ENCODE peak calls at places on chromosomes 6 and 20, in eight cellular contexts. N is HCT116, K is A549, C is ovary, L is transverse colon, J is breast epithelium, V is IMR-90, A is H1. I is an unnamed sample.

GRCh38 chr6:142489722-142490610 is 188.2 kb downstream of the ADGRG6 start:
- DNase-seq in A (no peak), C (no peak), V (no peak), K (no peak), J (no peak), L (no peak), N (no peak), I (no peak)

GRCh38 chr6:109595998-109596397 is 95.0 kb downstream of the AK9 start:
- DNase-seq in A (no peak), N (peak), V (peak), L (no peak), K (no peak), J (no peak), C (no peak), I (no peak)

GRCh38 chr6:73058736-73059135 is 166.6 kb downstream of the KHDC1L start:
- DNase-seq in J (no peak), K (no peak), A (no peak), C (no peak), N (no peak), L (no peak), V (no peak), I (no peak)

GRCh38 chr20:39338977-39339376 is 376.8 kb downstream of the DHX35 start:
- DNase-seq in A (no peak), N (no peak), V (no peak), J (no peak), K (no peak), C (no peak), L (no peak), I (no peak)

GRCh38 chr6:122289721-122290501 is 109.5 kb upstream of the HSF2 start:
- DNase-seq in J (no peak), N (peak), A (no peak), L (no peak), C (no peak), K (no peak), V (peak), I (no peak)

GRCh38 chr6:109269953-109270517 is 112.2 kb downstream of the CD164 start:
- DNase-seq in V (no peak), J (no peak), K (no peak), C (no peak), L (no peak), N (no peak), A (no peak), I (no peak)

GRCh38 chr6:68778356-68779020 is 143.4 kb downstream of the ADGRB3 start:
- DNase-seq in C (no peak), K (no peak), A (peak), J (no peak), V (peak), N (no peak), L (no peak), I (no peak)

GRCh38 chr6:168035098-168035660 is 37.7 kb downstream of the KIF25 start:
- DNase-seq in N (no peak), A (peak), K (peak), L (peak), C (peak), V (peak), J (no peak), I (peak)

GRCh38 chr6:50846860-50847171 is 28.1 kb downstream of the TFAP2B start:
- DNase-seq in A (no peak), K (no peak), L (no peak), C (no peak), N (no peak), V (no peak), J (no peak), I (no peak)

GRCh38 chr20:44582321-44583025 is at the start of gene PKIG:
- DNase-seq in N (no peak), L (no peak), C (no peak), J (no peak), K (no peak), A (no peak), V (peak), I (no peak)

GRCh38 chr20:31835977-31836852 is 9.2 kb downstream of the FOXS1 start:
- DNase-seq in J (peak), K (peak), N (peak), C (peak), V (peak), L (peak), A (no peak), I (peak)

GRCh38 chr20:60395993-60396392 is 437.8 kb downstream of the CDH26 start:
- DNase-seq in C (no peak), N (no peak), L (no peak), A (no peak), J (no peak), K (no peak), V (no peak), I (no peak)

GRCh38 chr20:52340036-52340634 is 148.6 kb upstream of the ZFP64 start:
- DNase-seq in K (peak), V (no peak), L (no peak), J (no peak), N (no peak), A (no peak), C (no peak), I (no peak)

GRCh38 chr6:13472099-13472498 is 15.3 kb downstream of the GFOD1 start:
- DNase-seq in V (peak), J (no peak), C (no peak), K (no peak), A (no peak), L (no peak), N (no peak), I (no peak)

GRCh38 chr6:31004285-31004684 is 6.0 kb upstream of the MUC22 start:
- DNase-seq in C (no peak), N (no peak), K (no peak), J (no peak), A (no peak), V (no peak), L (no peak), I (no peak)

GRCh38 chr6:42453649-42454427 is 2.1 kb upstream of the TRERF1 start:
- DNase-seq in V (peak), N (no peak), A (no peak), J (peak), C (peak), K (peak), L (peak), I (no peak)
- TF ChIP-seq POLR2A in V (no peak), N (no peak), A (peak), J (no peak), C (no peak), K (no peak), L (peak), I (no peak)

GRCh38 chr6:131628726-131629125 is 684 bp upstream of the MED23 start:
- DNase-seq in J (no peak), A (no peak), V (no peak), L (no peak), C (no peak), N (no peak), K (no peak), I (no peak)
- H3K4me3 ChIP-seq in J (peak), A (no peak), V (no peak), L (no peak), C (peak), N (peak), K (peak), I (no peak)

GRCh38 chr6:20211037-20211940 is 980 bp downstream of the MBOAT1 start:
- DNase-seq in J (no peak), C (no peak), K (no peak), L (peak), A (no peak), V (peak), N (no peak), I (no peak)

GRCh38 chr6:20211941-20212391 is 303 bp downstream of the MBOAT1 start:
- DNase-seq in L (peak), C (no peak), V (no peak), A (no peak), N (no peak), J (no peak), K (peak), I (peak)

GRCh38 chr6:20213271-20213798 is 1.1 kb upstream of the MBOAT1 start:
- DNase-seq in N (no peak), J (no peak), A (no peak), L (no peak), C (peak), V (no peak), K (no peak), I (no peak)

GRCh38 chr6:20210158-20210557 is 2.1 kb downstream of the MBOAT1 start:
- DNase-seq in A (no peak), V (no peak), J (no peak), C (no peak), L (no peak), K (no peak), N (no peak), I (no peak)

DNA sequence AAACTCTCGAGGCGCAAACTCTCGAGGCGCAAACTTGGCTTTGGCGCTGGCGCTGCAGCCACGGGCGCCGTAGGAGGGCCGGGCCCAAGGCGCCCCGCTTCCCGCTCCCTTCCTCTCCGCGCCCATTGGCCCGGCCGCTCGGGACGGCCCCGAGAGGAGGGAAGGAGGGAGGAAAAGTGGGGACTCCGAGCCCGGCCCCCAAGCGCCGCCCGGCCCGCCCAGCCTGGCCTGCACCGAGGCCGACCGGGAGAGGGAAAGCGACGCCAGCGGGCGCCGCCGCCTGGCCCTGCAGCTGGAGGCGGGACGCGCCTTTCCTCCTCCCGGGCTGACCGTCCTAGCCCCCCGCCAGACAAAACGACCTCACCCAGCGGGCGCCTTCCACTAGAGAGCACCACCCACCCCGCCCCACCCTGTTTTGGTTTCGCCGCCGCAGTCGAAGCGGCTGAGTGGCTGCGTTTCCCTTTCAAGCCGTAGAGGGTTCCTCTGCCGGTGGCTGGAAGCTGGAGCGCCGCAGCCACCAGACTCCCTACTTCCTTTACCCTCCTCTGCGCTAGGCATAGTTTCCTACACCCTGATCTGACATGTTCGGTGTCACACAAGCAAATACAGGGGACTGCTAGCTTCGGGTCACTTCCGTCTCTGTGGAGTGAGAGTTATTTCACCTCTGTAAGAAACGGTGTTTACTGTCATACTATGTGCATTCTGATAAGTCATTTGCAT is at the start of gene MBOAT1:
- DNase-seq in K (peak), C (peak), V (peak), L (peak), N (peak), A (no peak), J (peak), I (peak)
- TF ChIP-seq POLR2A in K (peak), C (peak), V (peak), L (peak), N (peak), A (peak), J (peak), I (peak)

DNA sequence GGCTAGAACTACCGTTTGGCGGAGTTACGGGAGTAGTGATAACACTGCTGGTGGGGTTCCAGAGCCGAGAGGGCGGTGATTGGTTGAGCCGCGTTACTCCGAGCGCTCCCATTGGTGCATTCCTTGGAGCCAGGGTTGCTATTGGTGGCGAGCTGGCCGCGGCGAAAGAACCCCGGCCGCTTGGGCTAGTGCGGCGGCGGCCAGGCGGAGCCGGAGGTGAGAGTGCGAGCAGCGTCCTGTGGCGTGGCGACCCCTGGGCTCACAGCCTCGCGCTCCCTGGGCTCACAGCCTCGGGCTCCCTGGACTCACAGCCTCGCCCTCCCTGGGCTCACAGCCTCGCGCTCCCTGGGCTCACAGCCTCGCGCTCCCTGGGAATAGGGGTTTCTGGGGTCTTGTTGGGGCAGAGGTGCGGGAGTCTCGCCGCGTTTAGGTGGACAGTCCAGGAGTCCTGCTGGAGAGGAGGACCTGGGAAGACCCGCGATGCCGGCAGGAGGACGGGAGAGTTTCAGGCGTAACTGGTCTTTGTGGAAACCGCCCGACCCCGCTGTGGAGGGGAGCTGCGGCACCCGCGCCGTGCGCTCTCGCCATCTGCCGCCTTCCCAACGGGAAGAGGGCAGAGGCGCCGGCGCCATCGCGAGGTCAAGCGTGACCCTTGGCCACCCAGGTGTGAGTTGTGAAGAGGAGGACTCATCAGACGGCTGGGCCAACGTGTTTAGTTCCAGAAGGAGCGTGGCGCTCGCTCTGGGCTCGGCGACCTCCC is 12.2 kb downstream of the PRDM13 start:
- DNase-seq in N (no peak), L (no peak), J (no peak), V (no peak), A (no peak), C (no peak), K (no peak), I (no peak)
- H3K4me3 ChIP-seq in N (no peak), L (no peak), J (no peak), V (no peak), A (peak), C (no peak), K (no peak), I (no peak)

GRCh38 chr6:4997862-4998261 is 6.0 kb downstream of the RPP40 start:
- DNase-seq in J (no peak), V (no peak), A (no peak), N (no peak), C (no peak), K (no peak), L (no peak), I (no peak)
- TF ChIP-seq POLR2A in J (no peak), V (no peak), A (no peak), N (no peak), C (no peak), K (no peak), L (no peak), I (no peak)

DNA sequence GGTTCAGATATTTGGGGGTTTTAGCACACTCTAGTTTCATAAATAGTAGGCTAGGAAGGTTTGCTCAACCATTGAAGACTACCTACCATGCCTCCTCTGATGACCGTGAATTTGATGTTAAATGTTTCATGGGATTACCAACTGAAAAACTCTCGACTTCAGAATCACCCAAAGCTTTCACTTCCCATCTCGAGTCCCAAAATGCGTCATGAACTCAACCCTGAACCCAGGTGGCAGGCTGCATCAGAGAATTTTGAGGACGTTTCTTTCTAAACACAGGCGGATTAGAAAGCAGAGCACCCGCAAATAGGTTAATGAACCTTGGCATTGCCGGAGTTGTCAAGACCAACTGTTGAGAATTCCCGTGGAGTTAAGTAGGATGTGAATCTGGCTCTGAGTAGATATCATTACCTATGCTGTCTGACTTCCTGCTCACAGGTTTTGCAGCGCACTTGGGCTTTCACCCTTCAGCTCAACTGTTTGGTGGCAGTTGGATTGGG is 98.4 kb upstream of the ADTRP start:
- DNase-seq in C (no peak), K (no peak), V (no peak), N (no peak), J (no peak), L (no peak), A (no peak), I (no peak)
- H3K4me3 ChIP-seq in C (no peak), K (no peak), V (no peak), N (no peak), J (no peak), L (no peak), A (no peak), I (no peak)

GRCh38 chr6:56480246-56480645 is 162.4 kb downstream of the DST start:
- DNase-seq in N (no peak), V (no peak), K (no peak), A (no peak), C (no peak), J (no peak), L (no peak), I (no peak)
- TF ChIP-seq POLR2A in N (no peak), V (no peak), K (no peak), A (no peak), C (no peak), J (no peak), L (no peak), I (no peak)

GRCh38 chr6:89862281-89862680 is 32.0 kb upstream of the GJA10 start:
- DNase-seq in A (no peak), K (no peak), C (no peak), V (no peak), L (no peak), J (no peak), N (no peak), I (no peak)

GRCh38 chr6:89859744-89860143 is 30.1 kb downstream of the CASP8AP2 start:
- DNase-seq in A (no peak), C (no peak), V (no peak), N (no peak), L (no peak), K (no peak), J (no peak), I (no peak)

GRCh38 chr6:89866024-89866678 is 28.1 kb upstream of the GJA10 start:
- DNase-seq in J (no peak), N (no peak), L (no peak), V (no peak), K (no peak), C (no peak), A (no peak), I (no peak)

DNA sequence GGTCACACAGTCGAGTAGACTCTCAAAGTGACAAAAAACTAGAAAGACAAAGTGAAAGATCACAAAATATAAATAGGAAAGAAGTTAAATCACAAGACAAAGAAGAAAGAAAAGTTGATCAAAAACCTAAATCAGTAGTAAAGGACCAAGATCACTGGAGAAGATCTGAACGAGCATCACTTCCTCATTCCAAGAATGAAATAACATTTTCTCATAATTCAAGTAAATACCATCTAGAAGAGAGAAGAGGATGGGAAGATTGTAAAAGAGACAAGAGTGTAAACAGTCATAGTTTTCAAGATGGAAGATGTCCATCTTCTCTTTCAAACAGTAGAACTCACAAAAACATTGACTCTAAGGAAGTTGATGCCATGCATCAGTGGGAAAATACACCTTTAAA is 31.6 kb upstream of the GJA10 start:
- DNase-seq in K (no peak), V (no peak), A (no peak), L (no peak), C (no peak), N (no peak), J (no peak), I (no peak)
- H3K4me3 ChIP-seq in K (no peak), V (no peak), A (no peak), L (no peak), C (no peak), N (no peak), J (no peak), I (no peak)

DNA sequence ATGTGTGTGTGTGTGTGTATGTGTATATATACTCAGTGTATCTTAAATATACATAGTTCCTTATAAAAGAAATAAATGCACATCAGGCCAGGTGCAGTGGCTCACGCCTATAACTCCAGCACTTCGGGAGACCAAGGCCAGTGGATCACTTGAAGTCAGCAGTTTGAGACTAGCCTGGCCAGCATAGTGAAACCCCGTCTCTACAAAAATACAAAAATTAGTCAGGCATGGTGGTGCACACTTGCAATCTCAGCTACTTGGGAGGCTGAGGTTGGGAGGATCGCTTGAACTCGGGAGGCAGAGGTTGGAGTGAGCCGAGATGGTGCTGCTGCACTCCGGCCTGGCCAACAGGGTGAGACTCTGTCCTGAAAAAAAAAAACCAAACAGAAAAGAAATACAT is 215.9 kb upstream of the MYLIP start:
- DNase-seq in L (no peak), K (no peak), V (no peak), J (no peak), C (no peak), N (no peak), A (no peak), I (no peak)
- TF ChIP-seq POLR2A in L (no peak), K (no peak), V (no peak), J (no peak), C (no peak), N (no peak), A (no peak), I (no peak)

I was measured in right lobe of liver.